ENCODE peak calls at places on chromosomes 2 and 18, in six cellular contexts. E is MM.1S, K is mesothelial cell of epicardium, N is HL-60, Z is H9, R is endodermal cell. L is an unnamed sample.

GRCh38 chr2:141517852-141518421 is 612.9 kb downstream of the LRP1B start:
- DNase-seq in E (no peak), K (no peak), N (no peak), Z (no peak), R (no peak), L (no peak)

GRCh38 chr2:222973237-222973636 is 78.8 kb upstream of the KCNE4 start:
- DNase-seq in E (no peak), K (no peak), N (no peak), Z (no peak), R (no peak), L (no peak)

GRCh38 chr2:26054598-26055348 is 20.9 kb downstream of the RAB10 start:
- DNase-seq in E (no peak), K (no peak), N (no peak), Z (no peak), R (no peak), L (no peak)

GRCh38 chr2:174957049-174957448 is 48.1 kb downstream of the CHN1 start:
- DNase-seq in E (no peak), K (no peak), N (no peak), Z (no peak), R (no peak), L (no peak)

GRCh38 chr18:48657446-48658120 is 118.8 kb downstream of the CTIF start:
- DNase-seq in E (no peak), K (no peak), N (no peak), Z (no peak), R (no peak), L (peak; percentile 20)

GRCh38 chr18:41753826-41754225 is 201.2 kb upstream of the PIK3C3 start:
- DNase-seq in E (no peak), K (no peak), N (no peak), Z (no peak), R (no peak), L (peak; percentile 5)

GRCh38 chr2:175003875-175004729 is 1.1 kb downstream of the CHN1 start:
- DNase-seq in E (no peak), K (no peak), N (no peak), Z (peak; percentile 62), R (peak; percentile 81), L (no peak)

GRCh38 chr2:238061310-238062202 is 755 bp downstream of the SCLY start:
- DNase-seq in E (peak; percentile 36), K (no peak), N (peak; percentile 31), Z (peak; percentile 67), R (peak; percentile 83), L (peak; percentile 25)

GRCh38 chr18:76495435-76496199 is 575 bp upstream of the ZNF516 start:
- DNase-seq in E (peak; percentile 27), K (no peak), N (peak; percentile 73), Z (peak; percentile 70), R (peak; percentile 84), L (peak; percentile 39)

GRCh38 chr2:27566628-27567027 is 16.2 kb upstream of the ZNF512 start:
- DNase-seq in E (no peak), K (no peak), N (no peak), Z (no peak), R (no peak), L (peak; percentile 49)

GRCh38 chr2:224836263-224836662 is 120.1 kb upstream of the CCDC195 start:
- DNase-seq in E (no peak), K (no peak), N (no peak), Z (no peak), R (no peak), L (peak; percentile 88)

GRCh38 chr2:101361079-101361478 is 26.2 kb downstream of the CREG2 start:
- DNase-seq in E (no peak), K (no peak), N (no peak), Z (no peak), R (no peak), L (no peak)

GRCh38 chr2:36405183-36405582 is 49.6 kb downstream of the CRIM1 start:
- DNase-seq in E (no peak), K (no peak), N (no peak), Z (no peak), R (no peak), L (no peak)

GRCh38 chr2:217402622-217403383 is 542.9 kb upstream of the TNP1 start:
- DNase-seq in E (no peak), K (peak; percentile 53), N (no peak), Z (no peak), R (no peak), L (no peak)

GRCh38 chr2:144516417-144516980 is 3.4 kb downstream of the ZEB2 start:
- DNase-seq in E (no peak), K (no peak), N (no peak), Z (no peak), R (peak; percentile 76), L (peak; percentile 52)

GRCh38 chr2:167438206-167438605 is 549.9 kb downstream of the XIRP2 start:
- DNase-seq in E (no peak), K (no peak), N (no peak), Z (no peak), R (no peak), L (no peak)

GRCh38 chr18:10726198-10727068 is 200.6 kb downstream of the NAPG start:
- DNase-seq in E (no peak), K (no peak), N (no peak), Z (no peak), R (no peak), L (no peak)

GRCh38 chr2:132902626-132903025 is 232.6 kb upstream of the LYPD1 start:
- DNase-seq in E (no peak), K (no peak), N (no peak), Z (no peak), R (no peak), L (no peak)

GRCh38 chr18:51614033-51614432 is 416.6 kb upstream of the MEX3C start:
- DNase-seq in E (no peak), K (no peak), N (no peak), Z (no peak), R (peak; percentile 81), L (no peak)

GRCh38 chr2:170550501-170550900 is 164.6 kb upstream of the SP5 start:
- DNase-seq in E (no peak), K (no peak), N (no peak), Z (no peak), R (no peak), L (no peak)

GRCh38 chr2:42927334-42928160 is 135.2 kb upstream of the HAAO start:
- DNase-seq in E (no peak), K (no peak), N (peak; percentile 72), Z (no peak), R (no peak), L (no peak)

GRCh38 chr2:148928395-148928794 is 53.4 kb downstream of the KIF5C start:
- DNase-seq in E (no peak), K (no peak), N (no peak), Z (no peak), R (no peak), L (no peak)

GRCh38 chr2:119438726-119439284 is 7.2 kb downstream of the TMEM37 start:
- DNase-seq in E (no peak), K (no peak), N (no peak), Z (peak; percentile 14), R (no peak), L (no peak)

GRCh38 chr2:176392744-176393414 is 123.6 kb downstream of the MTX2 start:
- DNase-seq in E (no peak), K (no peak), N (no peak), Z (no peak), R (no peak), L (no peak)

GRCh38 chr2:25290811-25291510 is 50.8 kb downstream of the DNMT3A start:
- DNase-seq in E (no peak), K (no peak), N (no peak), Z (no peak), R (no peak), L (no peak)

GRCh38 chr2:182321096-182321495 is 105.7 kb downstream of the PDE1A start:
- DNase-seq in E (no peak), K (no peak), N (no peak), Z (no peak), R (no peak), L (no peak)

GRCh38 chr2:18988557-18989232 is 369.7 kb downstream of the OSR1 start:
- DNase-seq in E (no peak), K (no peak), N (no peak), Z (no peak), R (no peak), L (no peak)

DNA sequence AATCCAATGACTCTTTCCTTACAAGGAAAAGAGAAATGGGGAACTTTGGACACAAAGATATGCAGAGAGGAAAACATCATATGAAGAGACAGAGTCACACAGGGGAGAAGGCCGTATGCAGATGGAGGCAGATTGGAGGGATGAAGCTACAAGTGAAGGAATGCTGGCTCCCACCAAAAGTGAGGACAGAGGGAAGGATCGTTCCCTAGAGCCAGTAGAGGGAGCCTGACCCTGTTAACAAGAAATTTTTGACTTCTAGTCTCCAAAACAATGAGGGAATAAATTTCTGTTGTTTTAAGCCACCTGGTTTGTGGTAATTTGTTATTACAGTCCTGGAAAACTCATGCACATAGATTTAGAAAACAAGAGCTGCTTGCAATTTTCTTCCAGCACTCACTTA is 169.3 kb downstream of the PMAIP1 start:
- DNase-seq in E (no peak), K (no peak), N (no peak), Z (no peak), R (no peak), L (no peak)
- TF ChIP-seq CTCF in E (no peak), K (no peak), N (no peak), Z (peak; percentile 41), R (peak; percentile 51), L (peak; percentile 29)

DNA sequence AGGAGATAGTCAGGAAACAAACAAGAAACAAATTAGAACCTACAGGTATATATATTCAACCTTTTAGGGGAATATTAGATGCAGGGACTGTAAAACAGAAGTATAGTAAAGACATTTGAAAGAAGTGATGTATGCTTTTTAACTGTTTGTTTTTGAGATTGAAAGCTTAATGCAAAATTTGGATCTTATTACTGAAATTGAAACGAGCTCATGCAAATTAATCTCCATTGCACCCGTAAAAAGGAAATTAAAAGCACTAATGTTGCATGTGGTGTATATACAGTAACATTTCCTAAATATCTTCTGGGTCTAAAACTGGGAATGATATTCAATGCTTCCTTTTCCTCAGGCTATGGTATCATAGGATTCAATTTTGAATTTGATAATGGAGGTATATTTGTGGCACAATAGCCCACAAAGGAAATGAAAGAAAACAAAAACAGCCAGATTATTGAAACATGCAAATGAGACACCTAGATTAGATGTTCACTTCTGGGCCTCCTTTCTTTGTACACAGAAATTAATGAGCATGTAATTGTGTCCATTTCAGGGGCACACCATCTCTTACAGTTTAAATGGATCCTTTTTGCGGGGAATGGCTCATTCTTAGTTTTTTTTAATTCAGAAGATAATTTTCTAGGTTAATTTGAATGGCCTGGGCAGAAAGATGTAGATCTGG is 1.6 kb upstream of the ELOA2 start:
- DNase-seq in E (no peak), K (no peak), N (no peak), Z (no peak), R (no peak), L (no peak)
- TF ChIP-seq CTCF in E (no peak), K (no peak), N (no peak), Z (no peak), R (no peak), L (no peak)

GRCh38 chr2:231410293-231411004 is 14.9 kb downstream of the B3GNT7 start:
- DNase-seq in E (no peak), K (no peak), N (no peak), Z (peak; percentile 86), R (peak; percentile 91), L (no peak)
- TF ChIP-seq CTCF in E (peak; percentile 26), K (peak; percentile 27), N (no peak), Z (peak; percentile 94), R (peak; percentile 82), L (peak; percentile 35)

DNA sequence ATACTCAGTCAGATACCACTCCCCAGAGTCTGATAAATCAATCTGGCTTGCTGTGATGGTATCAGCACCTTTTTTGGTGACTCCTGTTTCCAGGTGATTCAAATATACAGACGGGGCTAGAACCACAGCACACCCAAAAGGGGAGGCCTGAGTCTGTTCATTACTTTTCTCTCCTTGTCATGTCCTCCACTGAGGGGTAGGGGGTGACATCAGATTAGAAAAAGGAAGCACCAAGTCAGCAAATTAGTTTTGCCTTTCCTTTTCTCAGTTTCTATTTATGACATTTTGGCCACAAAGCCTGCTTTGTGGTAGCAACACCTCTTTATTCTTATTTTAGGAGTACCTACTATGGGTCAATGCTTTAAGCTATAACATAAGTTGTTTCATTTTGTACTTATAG is 127.4 kb downstream of the CCDC102B start:
- DNase-seq in E (peak; percentile 89), K (no peak), N (no peak), Z (no peak), R (peak; percentile 58), L (peak; percentile 3)
- TF ChIP-seq CTCF in E (peak; percentile 79), K (no peak), N (no peak), Z (peak; percentile 73), R (peak; percentile 86), L (peak; percentile 46)

L was measured in AG10803.